ENCODE peak calls at places on chromosomes 13 and 19, in seven cellular contexts. F is endothelial cell of umbilical vein, A is A549, L is GM12892, Y is breast epithelium, O is gastrocnemius medialis, I is heart left ventricle. D is an unnamed sample.
A peak's percentile ranks its signal among the peaks of the same experiment; 100 is the strongest.

GRCh38 chr19:3479177-3479818 is 1.0 kb downstream of the SMIM24 start:
- DNase-seq in F (no peak), A (no peak), L (no peak), Y (no peak), O (no peak), I (no peak), D (peak; percentile 70)

GRCh38 chr19:2942928-2943640 is 1.7 kb downstream of the ZNF77 start:
- DNase-seq in F (no peak), A (no peak), L (no peak), Y (no peak), O (no peak), I (no peak), D (no peak)

GRCh38 chr19:3368848-3369336 is 2.5 kb downstream of the NFIC start:
- DNase-seq in F (no peak), A (no peak), L (no peak), Y (no peak), O (no peak), I (no peak), D (peak; percentile 29)

GRCh38 chr19:48206402-48207093 is 36.1 kb downstream of the ZSWIM9 start:
- DNase-seq in F (no peak), A (no peak), L (no peak), Y (no peak), O (no peak), I (no peak), D (peak; percentile 71)

GRCh38 chr13:87954116-87954515 is 282.9 kb downstream of the SLITRK5 start:
- DNase-seq in F (no peak), A (no peak), L (no peak), Y (no peak), O (no peak), I (no peak), D (no peak)

GRCh38 chr19:19064098-19064722 is 416 bp downstream of the SLC25A42 start:
- DNase-seq in F (no peak), A (peak; percentile 56), L (no peak), Y (no peak), O (no peak), I (no peak), D (no peak)

GRCh38 chr19:42280761-42281174 is 11.7 kb downstream of the CIC start:
- DNase-seq in F (peak; percentile 39), A (no peak), L (no peak), Y (no peak), O (no peak), I (no peak), D (no peak)

GRCh38 chr19:11345122-11345752 is 831 bp downstream of the TMEM205 start:
- DNase-seq in F (peak; percentile 21), A (no peak), L (no peak), Y (no peak), O (no peak), I (peak; percentile 33), D (no peak)

GRCh38 chr13:109119886-109120285 is 490.5 kb downstream of the MYO16 start:
- DNase-seq in F (no peak), A (no peak), L (no peak), Y (no peak), O (no peak), I (no peak), D (no peak)

GRCh38 chr13:73411067-73411809 is 352.4 kb downstream of the KLF5 start:
- DNase-seq in F (no peak), A (no peak), L (no peak), Y (no peak), O (no peak), I (no peak), D (no peak)

GRCh38 chr13:90793261-90793785 is 554.2 kb upstream of the MIR17HG start:
- DNase-seq in F (no peak), A (no peak), L (no peak), Y (no peak), O (no peak), I (no peak), D (no peak)

GRCh38 chr19:632228-633067 is 889 bp downstream of the POLRMT start:
- DNase-seq in F (peak; percentile 31), A (peak; percentile 58), L (peak; percentile 88), Y (no peak), O (no peak), I (no peak), D (peak; percentile 54)

GRCh38 chr19:33390120-33390907 is 16.8 kb downstream of the CEBPG start:
- DNase-seq in F (peak; percentile 56), A (no peak), L (no peak), Y (peak; percentile 63), O (no peak), I (peak; percentile 71), D (no peak)

GRCh38 chr19:29678484-29679106 is 13.3 kb downstream of the PLEKHF1 start:
- DNase-seq in F (no peak), A (no peak), L (no peak), Y (no peak), O (peak; percentile 96), I (peak; percentile 90), D (no peak)

GRCh38 chr13:75418997-75419396 is 63.0 kb downstream of the TBC1D4 start:
- DNase-seq in F (no peak), A (no peak), L (no peak), Y (no peak), O (no peak), I (no peak), D (no peak)

GRCh38 chr13:34361528-34361927 is 543.6 kb downstream of the RFC3 start:
- DNase-seq in F (no peak), A (no peak), L (no peak), Y (no peak), O (no peak), I (no peak), D (no peak)

GRCh38 chr19:48418317-48419064 is 25.0 kb downstream of the GRIN2D start:
- DNase-seq in F (no peak), A (no peak), L (no peak), Y (no peak), O (no peak), I (no peak), D (no peak)

GRCh38 chr13:51729853-51730553 is 74.0 kb downstream of the DHRS12 start:
- DNase-seq in F (peak; percentile 71), A (no peak), L (no peak), Y (no peak), O (no peak), I (peak; percentile 36), D (no peak)

GRCh38 chr13:50485979-50486935 is 357.2 kb downstream of the DLEU7 start:
- DNase-seq in F (no peak), A (no peak), L (no peak), Y (no peak), O (peak; percentile 11), I (no peak), D (no peak)

GRCh38 chr19:50843701-50844221 is 10.4 kb upstream of the KLK15 start:
- DNase-seq in F (no peak), A (no peak), L (no peak), Y (no peak), O (no peak), I (no peak), D (no peak)

GRCh38 chr13:113357529-113357928 is 6.4 kb downstream of the GRTP1 start:
- DNase-seq in F (no peak), A (no peak), L (no peak), Y (no peak), O (no peak), I (no peak), D (no peak)

GRCh38 chr13:84200971-84201370 is 318.7 kb upstream of the SLITRK1 start:
- DNase-seq in F (no peak), A (no peak), L (no peak), Y (no peak), O (no peak), I (no peak), D (no peak)

GRCh38 chr19:38538793-38539528 is 78.8 kb downstream of the MAP4K1 start:
- DNase-seq in F (no peak), A (no peak), L (no peak), Y (no peak), O (no peak), I (no peak), D (no peak)

GRCh38 chr19:1725100-1726064 is 27.9 kb upstream of the ONECUT3 start:
- DNase-seq in F (peak; percentile 36), A (peak; percentile 85), L (no peak), Y (no peak), O (no peak), I (peak; percentile 46), D (peak; percentile 52)
- TF ChIP-seq POLR2A in F (no peak), A (no peak), L (no peak), Y (no peak), O (no peak), I (no peak), D (no peak)

GRCh38 chr13:48783181-48783630 is 129.5 kb downstream of the CYSLTR2 start:
- DNase-seq in F (peak; percentile 34), A (peak; percentile 10), L (no peak), Y (no peak), O (peak; percentile 30), I (peak; percentile 78), D (peak; percentile 6)
- TF ChIP-seq POLR2A in F (no peak), A (no peak), L (no peak), Y (no peak), O (no peak), I (no peak), D (no peak)

DNA sequence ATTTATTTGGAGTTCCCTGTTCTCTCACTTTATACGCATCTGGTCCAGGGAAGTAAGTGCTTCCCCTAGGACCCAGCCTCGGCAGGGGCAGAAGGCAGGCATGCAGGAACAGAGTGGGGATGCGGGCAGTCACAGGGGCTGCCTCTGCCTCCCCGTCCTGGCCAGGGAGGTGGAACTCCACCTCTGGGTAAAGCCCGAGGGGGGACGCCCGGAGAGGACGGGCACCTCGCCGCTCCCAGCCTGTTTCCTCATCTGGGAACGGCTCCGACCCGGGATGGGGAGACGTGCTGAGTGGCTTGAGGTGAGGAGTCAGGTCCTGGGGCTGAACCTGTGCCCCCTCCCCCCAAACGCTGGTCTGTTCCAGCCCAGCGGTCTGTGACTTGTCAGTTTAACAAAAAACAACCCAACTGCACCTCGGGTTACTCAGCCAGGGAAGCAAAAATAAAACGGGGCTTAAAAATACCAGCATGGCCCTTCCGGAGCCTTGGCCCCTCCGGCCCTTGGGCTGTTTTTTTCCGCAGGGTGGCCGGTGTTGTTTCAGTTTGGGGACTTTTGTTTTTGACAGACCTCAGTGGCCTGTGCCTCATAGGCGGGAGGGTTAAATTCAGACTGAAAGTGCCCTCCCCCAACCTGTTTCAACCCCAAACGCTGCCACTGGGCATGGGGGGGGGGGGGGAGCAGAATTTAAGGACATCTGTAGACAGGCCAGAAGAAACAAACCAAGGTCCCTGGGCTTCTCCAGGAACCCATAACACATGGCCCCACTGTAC is 4.1 kb downstream of the TCF3 start:
- DNase-seq in F (no peak), A (no peak), L (no peak), Y (no peak), O (no peak), I (no peak), D (no peak)
- TF ChIP-seq POLR2A in F (no peak), A (no peak), L (peak; percentile 56), Y (no peak), O (no peak), I (no peak), D (no peak)

DNA sequence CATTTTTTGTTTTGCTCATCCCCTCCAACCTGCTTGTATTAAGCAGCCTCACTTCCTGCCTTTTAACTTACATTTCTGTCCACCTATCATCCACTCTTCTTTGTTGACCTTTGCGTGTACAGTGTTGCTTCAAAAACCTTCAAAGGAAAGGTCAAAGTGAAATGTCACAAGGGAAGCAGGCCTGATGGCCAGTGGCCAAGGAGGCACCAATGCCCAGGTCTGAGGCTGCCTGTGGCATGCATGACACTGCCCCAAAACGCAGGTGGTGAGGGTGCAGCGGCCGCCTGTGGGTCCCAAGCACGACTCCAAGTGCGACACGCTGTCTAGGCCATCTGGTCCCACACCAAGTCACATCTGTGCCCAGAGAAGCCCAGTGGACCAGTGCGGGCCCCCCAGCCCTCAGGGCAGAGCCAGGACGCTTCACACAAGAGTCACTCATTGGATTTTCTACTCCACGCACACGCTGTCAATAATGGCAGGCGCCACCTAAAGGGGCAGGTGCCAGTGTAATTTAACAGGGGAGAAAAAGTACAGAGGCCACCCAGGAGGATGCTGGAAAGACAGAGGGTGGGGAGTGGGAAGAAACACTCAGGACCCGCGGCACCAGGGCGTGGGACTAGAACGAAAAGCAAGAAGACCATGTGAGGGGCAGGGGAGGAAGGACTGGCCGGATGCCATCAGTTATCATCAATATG is 23.5 kb downstream of the SLC7A1 start:
- DNase-seq in F (no peak), A (no peak), L (no peak), Y (no peak), O (no peak), I (no peak), D (no peak)
- TF ChIP-seq POLR2A in F (no peak), A (no peak), L (no peak), Y (no peak), O (no peak), I (no peak), D (no peak)